ENCODE peak calls at places on chromosome 21, in ten cellular contexts. O is RPMI7951; Z is IMR-90; B is stimulated activated CD8-positive, alpha-beta memory T cell treated with anti-CD3 and anti-CD28 coated beads, Interleukin-7, amount 100 ng/mL, for 4 hours; X is A549; S is T follicular helper cell; V is cardiac septum; I is GM12864; G is AG20443; P is caudate nucleus. C is an unnamed sample.

GRCh38 chr21:36630485-36631206 is 68.3 kb upstream of the SIM2 start:
- DNase-seq in O (peak), Z (peak), B (peak), X (peak), S (peak), V (no peak), I (peak), G (peak), P (no peak), C (peak)

GRCh38 chr21:8998946-8999681 is 1522.3 kb upstream of the TPTE start:
- DNase-seq in O (peak), Z (no peak), B (no peak), X (peak), S (no peak), V (no peak), I (no peak), G (no peak), P (no peak), C (no peak)

GRCh38 chr21:41839387-41840000 is 39.6 kb downstream of the PRDM15 start:
- DNase-seq in O (no peak), Z (no peak), B (no peak), X (no peak), S (no peak), V (no peak), I (no peak), G (no peak), P (no peak), C (no peak)

GRCh38 chr21:33047231-33047630 is 21.5 kb downstream of the OLIG2 start:
- DNase-seq in O (peak), Z (peak), B (no peak), X (no peak), S (no peak), V (no peak), I (no peak), G (peak), P (no peak), C (peak)

GRCh38 chr21:29181799-29182470 is 51.5 kb downstream of the MAP3K7CL start:
- DNase-seq in O (peak), Z (peak), B (no peak), X (peak), S (no peak), V (no peak), I (no peak), G (peak), P (no peak), C (peak)

GRCh38 chr21:39359382-39359781 is 10.5 kb upstream of the HMGN1 start:
- DNase-seq in O (no peak), Z (no peak), B (no peak), X (no peak), S (no peak), V (no peak), I (no peak), G (no peak), P (no peak), C (no peak)

GRCh38 chr21:32096411-32096810 is 182.4 kb downstream of the MIS18A start:
- DNase-seq in O (peak), Z (no peak), B (no peak), X (peak), S (no peak), V (no peak), I (no peak), G (peak), P (no peak), C (peak)

GRCh38 chr21:41768371-41769042 is 1.7 kb upstream of the RIPK4 start:
- DNase-seq in O (peak), Z (peak), B (no peak), X (peak), S (no peak), V (no peak), I (no peak), G (peak), P (no peak), C (peak)

GRCh38 chr21:46151261-46151988 is 4.0 kb downstream of the FTCD start:
- DNase-seq in O (no peak), Z (no peak), B (no peak), X (no peak), S (no peak), V (peak), I (no peak), G (no peak), P (no peak), C (no peak)